ENCODE peak calls at places on chromosomes 6 and 20, in four cellular contexts. One of them, this sample, is unnamed.

GRCh38 chr6:73394577-73395354 is at the start of gene DDX43:
- DNase-seq in GM12878: no peak
- DNase-seq in IMR-90: no peak
- DNase-seq in endothelial cell of umbilical vein: peak; percentile 72
- DNase-seq in this sample: no peak

GRCh38 chr6:62285612-62286469 is at the start of gene KHDRBS2:
- DNase-seq in endothelial cell of umbilical vein: no peak
- DNase-seq in GM12878: peak; percentile 31
- DNase-seq in IMR-90: no peak
- DNase-seq in this sample: no peak

GRCh38 chr6:153787341-153787606 is 251.8 kb upstream of the OPRM1 start:
- DNase-seq in GM12878: no peak
- DNase-seq in endothelial cell of umbilical vein: no peak
- DNase-seq in IMR-90: no peak
- DNase-seq in this sample: no peak

GRCh38 chr6:148240866-148241477 is 101.7 kb upstream of the SASH1 start:
- DNase-seq in endothelial cell of umbilical vein: no peak
- DNase-seq in GM12878: no peak
- DNase-seq in IMR-90: peak; percentile 25
- DNase-seq in this sample: no peak

GRCh38 chr6:24907959-24908358 is 27.8 kb downstream of the RIPOR2 start:
- DNase-seq in IMR-90: no peak
- DNase-seq in endothelial cell of umbilical vein: no peak
- DNase-seq in GM12878: no peak
- DNase-seq in this sample: no peak

GRCh38 chr6:26223677-26224546 is 136.7 kb downstream of the HFE start:
- DNase-seq in endothelial cell of umbilical vein: peak; percentile 94
- DNase-seq in GM12878: peak; percentile 78
- DNase-seq in IMR-90: peak; percentile 97
- DNase-seq in this sample: no peak

GRCh38 chr6:142242269-142242668 is 59.5 kb upstream of the ADGRG6 start:
- DNase-seq in GM12878: no peak
- DNase-seq in IMR-90: peak; percentile 64
- DNase-seq in endothelial cell of umbilical vein: no peak
- DNase-seq in this sample: no peak

GRCh38 chr20:59829415-59830106 is 103.9 kb downstream of the SYCP2 start:
- DNase-seq in GM12878: no peak
- DNase-seq in endothelial cell of umbilical vein: no peak
- DNase-seq in IMR-90: no peak
- DNase-seq in this sample: no peak

GRCh38 chr20:37890643-37891042 is 12.3 kb upstream of the VSTM2L start:
- DNase-seq in endothelial cell of umbilical vein: no peak
- DNase-seq in IMR-90: no peak
- DNase-seq in GM12878: no peak
- DNase-seq in this sample: no peak

GRCh38 chr6:154167163-154167562 is 128.1 kb downstream of the OPRM1 start:
- DNase-seq in IMR-90: no peak
- DNase-seq in GM12878: no peak
- DNase-seq in endothelial cell of umbilical vein: no peak
- DNase-seq in this sample: no peak

GRCh38 chr6:115601064-115601463 is 459.6 kb downstream of the FRK start:
- DNase-seq in endothelial cell of umbilical vein: no peak
- DNase-seq in GM12878: no peak
- DNase-seq in IMR-90: no peak
- DNase-seq in this sample: no peak

GRCh38 chr6:168655462-168656152 is 214.6 kb downstream of the SMOC2 start:
- DNase-seq in IMR-90: no peak
- DNase-seq in GM12878: no peak
- DNase-seq in endothelial cell of umbilical vein: no peak
- DNase-seq in this sample: no peak

GRCh38 chr6:151288711-151289398 is 49.1 kb downstream of the AKAP12 start:
- DNase-seq in GM12878: no peak
- DNase-seq in endothelial cell of umbilical vein: no peak
- DNase-seq in IMR-90: no peak
- DNase-seq in this sample: no peak

GRCh38 chr6:14676084-14676483 is 558.5 kb downstream of the CD83 start:
- DNase-seq in endothelial cell of umbilical vein: no peak
- DNase-seq in IMR-90: peak; percentile 79
- DNase-seq in GM12878: no peak
- DNase-seq in this sample: no peak

GRCh38 chr20:4606046-4606445 is 115.7 kb upstream of the PRND start:
- DNase-seq in IMR-90: no peak
- DNase-seq in GM12878: no peak
- DNase-seq in endothelial cell of umbilical vein: no peak
- DNase-seq in this sample: no peak

GRCh38 chr6:158770533-158770932 is 48.6 kb downstream of the EZR start:
- DNase-seq in endothelial cell of umbilical vein: no peak
- DNase-seq in IMR-90: no peak
- DNase-seq in GM12878: no peak
- DNase-seq in this sample: no peak

GRCh38 chr6:6125495-6125894 is 118.8 kb upstream of the NRN1 start:
- DNase-seq in endothelial cell of umbilical vein: no peak
- DNase-seq in IMR-90: no peak
- DNase-seq in GM12878: no peak
- DNase-seq in this sample: no peak

GRCh38 chr6:167393731-167394130 is 68.8 kb downstream of the TTLL2 start:
- DNase-seq in GM12878: no peak
- DNase-seq in IMR-90: no peak
- DNase-seq in endothelial cell of umbilical vein: no peak
- DNase-seq in this sample: no peak

GRCh38 chr20:44526129-44526528 is 4.3 kb upstream of the SERINC3 start:
- DNase-seq in IMR-90: peak; percentile 52
- DNase-seq in GM12878: no peak
- DNase-seq in endothelial cell of umbilical vein: peak; percentile 45
- DNase-seq in this sample: no peak

GRCh38 chr20:15446373-15446772 is 1109.0 kb upstream of the FLRT3 start:
- DNase-seq in endothelial cell of umbilical vein: peak; percentile 17
- DNase-seq in IMR-90: no peak
- DNase-seq in GM12878: no peak
- DNase-seq in this sample: no peak

GRCh38 chr6:31676904-31677303 is 4.0 kb downstream of the LY6G5C start:
- DNase-seq in IMR-90: no peak
- DNase-seq in endothelial cell of umbilical vein: no peak
- DNase-seq in GM12878: no peak
- DNase-seq in this sample: no peak

GRCh38 chr6:3409699-3410384 is 47.0 kb downstream of the SLC22A23 start:
- DNase-seq in IMR-90: no peak
- DNase-seq in endothelial cell of umbilical vein: no peak
- DNase-seq in GM12878: no peak
- DNase-seq in this sample: peak; percentile 42

GRCh38 chr20:1894471-1894950 is 696 bp upstream of the SIRPA start:
- DNase-seq in endothelial cell of umbilical vein: peak; percentile 73
- DNase-seq in IMR-90: peak; percentile 59
- DNase-seq in GM12878: no peak
- DNase-seq in this sample: peak; percentile 53

GRCh38 chr6:29734046-29735018 is 11.1 kb downstream of the HLA-F start:
- DNase-seq in IMR-90: no peak
- DNase-seq in endothelial cell of umbilical vein: no peak
- DNase-seq in GM12878: no peak
- DNase-seq in this sample: no peak

GRCh38 chr6:128025478-128025877 is 124.6 kb upstream of the THEMIS start:
- DNase-seq in GM12878: no peak
- DNase-seq in endothelial cell of umbilical vein: no peak
- DNase-seq in IMR-90: no peak
- DNase-seq in this sample: no peak

GRCh38 chr6:109039795-109040194 is 54.9 kb downstream of the SESN1 start:
- DNase-seq in IMR-90: no peak
- DNase-seq in GM12878: no peak
- DNase-seq in endothelial cell of umbilical vein: no peak
- DNase-seq in this sample: no peak

GRCh38 chr20:1892122-1892385 is 3.2 kb upstream of the SIRPA start:
- DNase-seq in IMR-90: no peak
- DNase-seq in GM12878: no peak
- DNase-seq in endothelial cell of umbilical vein: no peak
- DNase-seq in this sample: no peak

DNA sequence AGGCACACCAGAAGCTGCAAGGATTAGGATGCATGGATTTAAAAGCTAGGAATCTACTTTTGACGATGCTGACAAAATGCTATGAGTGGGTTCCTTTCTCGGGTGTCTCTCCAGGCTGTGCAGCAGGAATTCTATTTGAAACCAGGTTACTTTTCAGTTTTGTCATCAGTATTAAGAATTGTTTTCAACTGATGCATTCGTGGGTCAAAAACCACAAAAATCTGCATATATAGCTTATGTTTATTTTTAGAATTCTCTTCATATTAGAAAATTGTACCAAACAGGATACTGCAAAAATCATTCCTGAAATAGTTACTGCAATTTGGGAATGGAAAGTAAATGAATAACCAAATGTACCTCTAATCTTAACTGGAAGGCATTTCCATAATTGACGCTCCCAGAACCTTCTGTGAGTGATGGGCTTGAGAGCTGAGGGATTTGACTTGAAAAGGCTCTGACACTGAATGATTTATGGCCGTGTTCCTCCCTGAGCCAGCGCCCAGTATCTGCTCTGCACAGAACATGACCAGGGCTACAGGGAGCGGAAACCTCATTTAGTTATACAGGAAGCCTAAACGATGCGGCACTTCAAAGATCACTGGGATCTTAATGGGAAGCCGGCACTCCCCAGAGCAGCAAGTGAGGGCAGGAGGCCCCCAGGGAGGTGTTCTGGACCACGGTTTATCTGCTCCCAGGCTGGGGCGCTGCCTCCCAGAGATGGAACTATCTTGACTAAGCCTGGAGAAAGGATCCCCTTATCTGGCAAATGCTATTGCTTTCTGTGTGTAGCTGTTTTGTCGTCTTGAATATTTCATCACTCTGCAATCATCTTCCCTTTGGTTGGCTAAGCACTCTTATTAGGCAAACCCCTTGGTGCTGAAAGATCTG is 445.9 kb downstream of the QKI start:
- DNase-seq in endothelial cell of umbilical vein: no peak
- DNase-seq in IMR-90: peak; percentile 86
- DNase-seq in GM12878: no peak
- DNase-seq in this sample: peak; percentile 62
- TF ChIP-seq FOS in endothelial cell of umbilical vein: no peak
- TF ChIP-seq FOS in IMR-90: no peak
- TF ChIP-seq FOS in GM12878: no peak
- TF ChIP-seq FOS in this sample: no peak

GRCh38 chr20:23624307-23624706 is 13.4 kb downstream of the CST3 start:
- DNase-seq in endothelial cell of umbilical vein: no peak
- DNase-seq in GM12878: no peak
- DNase-seq in IMR-90: no peak
- DNase-seq in this sample: no peak

GRCh38 chr20:23626040-23626620 is 11.6 kb downstream of the CST3 start:
- DNase-seq in GM12878: no peak
- DNase-seq in endothelial cell of umbilical vein: no peak
- DNase-seq in IMR-90: no peak
- DNase-seq in this sample: peak; percentile 18

GRCh38 chr20:23625236-23625964 is 12.4 kb downstream of the CST3 start:
- DNase-seq in IMR-90: no peak
- DNase-seq in GM12878: no peak
- DNase-seq in endothelial cell of umbilical vein: no peak
- DNase-seq in this sample: no peak

GRCh38 chr20:23623666-23624065 is 14.1 kb downstream of the CST3 start:
- DNase-seq in endothelial cell of umbilical vein: no peak
- DNase-seq in IMR-90: no peak
- DNase-seq in GM12878: no peak
- DNase-seq in this sample: no peak

DNA sequence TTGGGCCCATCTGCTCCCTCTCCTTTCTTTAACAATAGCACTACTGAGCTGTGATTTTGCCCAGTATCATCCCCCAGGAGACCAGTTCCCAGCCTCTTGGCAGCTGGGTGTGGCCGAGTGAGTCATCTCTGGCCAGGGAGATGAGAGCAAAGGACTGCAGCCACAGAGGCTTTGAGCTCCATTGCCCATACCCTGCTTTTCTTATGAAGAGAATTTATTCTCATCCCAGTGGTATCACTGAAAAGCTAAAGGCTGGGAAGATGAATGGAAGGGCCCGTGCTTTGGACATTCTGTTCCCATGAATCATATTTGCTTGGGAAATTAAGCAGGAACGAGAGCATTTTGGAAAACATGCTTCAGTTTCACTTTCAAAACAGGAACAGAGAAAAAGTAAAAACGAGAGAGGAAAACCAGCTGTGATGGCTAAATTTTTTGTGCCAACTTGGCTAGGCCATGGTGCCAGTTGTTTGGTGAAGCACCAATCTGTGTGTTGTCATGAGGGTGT is 14.9 kb downstream of the CST3 start:
- DNase-seq in endothelial cell of umbilical vein: peak; percentile 68
- DNase-seq in IMR-90: peak; percentile 77
- DNase-seq in GM12878: no peak
- DNase-seq in this sample: peak; percentile 50
- TF ChIP-seq FOS in endothelial cell of umbilical vein: peak; percentile 88
- TF ChIP-seq FOS in IMR-90: peak; percentile 46
- TF ChIP-seq FOS in GM12878: no peak
- TF ChIP-seq FOS in this sample: no peak

GRCh38 chr6:81381382-81381916 is 371.0 kb downstream of the TENT5A start:
- DNase-seq in endothelial cell of umbilical vein: no peak
- DNase-seq in GM12878: no peak
- DNase-seq in IMR-90: peak; percentile 5
- DNase-seq in this sample: no peak
- TF ChIP-seq FOS in endothelial cell of umbilical vein: no peak
- TF ChIP-seq FOS in GM12878: no peak
- TF ChIP-seq FOS in IMR-90: no peak
- TF ChIP-seq FOS in this sample: no peak

GRCh38 chr6:118387921-118388701 is 160.0 kb upstream of the PLN start:
- DNase-seq in IMR-90: peak; percentile 96
- DNase-seq in endothelial cell of umbilical vein: peak; percentile 97
- DNase-seq in GM12878: no peak
- DNase-seq in this sample: no peak
- TF ChIP-seq FOS in IMR-90: peak; percentile 82
- TF ChIP-seq FOS in endothelial cell of umbilical vein: peak; percentile 84
- TF ChIP-seq FOS in GM12878: no peak
- TF ChIP-seq FOS in this sample: no peak

DNA sequence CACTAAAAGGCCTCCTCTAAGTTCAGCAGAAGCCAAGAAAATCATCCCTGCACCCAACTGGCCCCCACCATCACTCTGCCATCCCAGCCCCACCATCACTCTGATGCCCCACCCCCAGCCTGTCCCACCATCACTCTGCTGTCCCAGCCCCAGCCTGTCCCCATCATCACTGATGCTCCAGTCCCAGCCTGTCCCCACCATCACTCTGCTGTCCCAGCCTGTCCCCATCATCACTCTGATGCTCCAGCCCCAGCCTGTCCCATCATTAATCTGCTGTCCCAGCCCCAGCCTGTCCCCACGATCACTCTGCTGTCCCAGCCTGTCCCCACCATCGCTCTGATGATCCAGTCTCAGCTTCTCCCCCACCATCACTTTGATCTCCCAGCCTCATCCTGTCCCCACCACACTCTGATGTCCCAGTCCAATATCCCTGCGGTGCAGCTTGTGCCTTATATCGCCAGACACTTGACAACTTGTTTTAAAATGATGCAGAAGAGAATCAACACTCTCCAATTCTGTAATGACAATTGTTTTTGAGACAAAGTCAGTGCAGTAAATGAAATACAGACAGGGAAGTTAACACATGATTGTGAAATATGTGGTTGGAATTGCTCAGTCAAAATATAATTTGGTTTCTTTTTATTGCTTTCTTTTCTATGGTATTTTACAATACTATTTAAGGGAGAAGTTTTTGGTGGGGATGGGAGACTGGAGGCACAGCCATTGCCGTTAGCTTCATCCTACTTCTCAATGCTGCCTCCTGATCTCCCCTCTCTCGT is 100.8 kb downstream of the TNFAIP3 start:
- DNase-seq in endothelial cell of umbilical vein: no peak
- DNase-seq in IMR-90: no peak
- DNase-seq in GM12878: no peak
- DNase-seq in this sample: no peak
- TF ChIP-seq FOS in endothelial cell of umbilical vein: no peak
- TF ChIP-seq FOS in IMR-90: no peak
- TF ChIP-seq FOS in GM12878: no peak
- TF ChIP-seq FOS in this sample: no peak

This sample was measured in K562.